ENCODE peak calls at places on chromosomes 1 and 21, in five cellular contexts. One of them, this sample, is unnamed.

GRCh38 chr1:117308406-117308916 is 58.8 kb upstream of the MAN1A2 start:
- DNase-seq in cardiac fibroblast: no peak
- DNase-seq in Caco-2: no peak
- DNase-seq in fibroblast of mammary gland: no peak
- DNase-seq in epithelial cell of esophagus: no peak
- DNase-seq in this sample: no peak

GRCh38 chr21:42997053-42997452 is 22.7 kb downstream of the PKNOX1 start:
- DNase-seq in cardiac fibroblast: peak; percentile 97
- DNase-seq in Caco-2: no peak
- DNase-seq in fibroblast of mammary gland: peak; percentile 98
- DNase-seq in epithelial cell of esophagus: peak; percentile 86
- DNase-seq in this sample: peak; percentile 94

GRCh38 chr1:243407284-243408018 is 151.6 kb downstream of the SDCCAG8 start:
- DNase-seq in cardiac fibroblast: peak; percentile 64
- DNase-seq in Caco-2: no peak
- DNase-seq in fibroblast of mammary gland: peak; percentile 50
- DNase-seq in epithelial cell of esophagus: peak; percentile 46
- DNase-seq in this sample: peak; percentile 60

GRCh38 chr1:90334137-90334536 is 339.2 kb downstream of the ZNF326 start:
- DNase-seq in cardiac fibroblast: no peak
- DNase-seq in Caco-2: no peak
- DNase-seq in fibroblast of mammary gland: no peak
- DNase-seq in epithelial cell of esophagus: no peak
- DNase-seq in this sample: no peak

GRCh38 chr1:98119793-98120192 is 199.0 kb upstream of the DPYD start:
- DNase-seq in cardiac fibroblast: peak; percentile 38
- DNase-seq in Caco-2: peak; percentile 19
- DNase-seq in fibroblast of mammary gland: peak; percentile 17
- DNase-seq in epithelial cell of esophagus: peak; percentile 66
- DNase-seq in this sample: peak; percentile 13

GRCh38 chr1:222736470-222736869 is 532 bp upstream of the FAM177B start:
- DNase-seq in cardiac fibroblast: no peak
- DNase-seq in Caco-2: no peak
- DNase-seq in fibroblast of mammary gland: no peak
- DNase-seq in epithelial cell of esophagus: no peak
- DNase-seq in this sample: no peak

GRCh38 chr21:20572582-20572981 is 425.6 kb upstream of the NCAM2 start:
- DNase-seq in cardiac fibroblast: no peak
- DNase-seq in Caco-2: no peak
- DNase-seq in fibroblast of mammary gland: no peak
- DNase-seq in epithelial cell of esophagus: no peak
- DNase-seq in this sample: no peak

GRCh38 chr1:31786366-31787060 is 22.4 kb upstream of the ADGRB2 start:
- DNase-seq in cardiac fibroblast: no peak
- DNase-seq in Caco-2: no peak
- DNase-seq in fibroblast of mammary gland: no peak
- DNase-seq in epithelial cell of esophagus: no peak
- DNase-seq in this sample: no peak

GRCh38 chr1:243968413-243968812 is 82.7 kb upstream of the ZBTB18 start:
- DNase-seq in cardiac fibroblast: peak; percentile 19
- DNase-seq in Caco-2: no peak
- DNase-seq in fibroblast of mammary gland: no peak
- DNase-seq in epithelial cell of esophagus: no peak
- DNase-seq in this sample: peak; percentile 36

GRCh38 chr1:14765773-14766172 is 167.3 kb downstream of the KAZN start:
- DNase-seq in cardiac fibroblast: no peak
- DNase-seq in Caco-2: no peak
- DNase-seq in fibroblast of mammary gland: no peak
- DNase-seq in epithelial cell of esophagus: peak; percentile 79
- DNase-seq in this sample: no peak

GRCh38 chr1:25737151-25737550 is 62.8 kb upstream of the SELENON start:
- DNase-seq in cardiac fibroblast: no peak
- DNase-seq in Caco-2: no peak
- DNase-seq in fibroblast of mammary gland: no peak
- DNase-seq in epithelial cell of esophagus: no peak
- DNase-seq in this sample: peak; percentile 4

GRCh38 chr1:59595774-59596173 is 219.0 kb upstream of the HOOK1 start:
- DNase-seq in cardiac fibroblast: peak; percentile 23
- DNase-seq in Caco-2: no peak
- DNase-seq in fibroblast of mammary gland: peak; percentile 50
- DNase-seq in epithelial cell of esophagus: peak; percentile 51
- DNase-seq in this sample: peak; percentile 83

GRCh38 chr21:43731891-43732711 is 13.2 kb downstream of the PDXK start:
- DNase-seq in cardiac fibroblast: no peak
- DNase-seq in Caco-2: no peak
- DNase-seq in fibroblast of mammary gland: peak; percentile 77
- DNase-seq in epithelial cell of esophagus: no peak
- DNase-seq in this sample: peak; percentile 83

GRCh38 chr1:29245876-29246275 is 9.6 kb downstream of the PTPRU start:
- DNase-seq in cardiac fibroblast: peak; percentile 49
- DNase-seq in Caco-2: no peak
- DNase-seq in fibroblast of mammary gland: peak; percentile 40
- DNase-seq in epithelial cell of esophagus: peak; percentile 65
- DNase-seq in this sample: peak; percentile 48

GRCh38 chr1:53735261-53735660 is 3.7 kb downstream of the GLIS1 start:
- DNase-seq in cardiac fibroblast: peak; percentile 40
- DNase-seq in Caco-2: no peak
- DNase-seq in fibroblast of mammary gland: no peak
- DNase-seq in epithelial cell of esophagus: no peak
- DNase-seq in this sample: no peak

GRCh38 chr1:106889504-106890027 is 166.9 kb upstream of the PRMT6 start:
- DNase-seq in cardiac fibroblast: no peak
- DNase-seq in Caco-2: no peak
- DNase-seq in fibroblast of mammary gland: no peak
- DNase-seq in epithelial cell of esophagus: no peak
- DNase-seq in this sample: no peak

GRCh38 chr1:162397039-162397448 is 14.9 kb downstream of the SH2D1B start:
- DNase-seq in cardiac fibroblast: peak; percentile 45
- DNase-seq in Caco-2: no peak
- DNase-seq in fibroblast of mammary gland: peak; percentile 89
- DNase-seq in epithelial cell of esophagus: no peak
- DNase-seq in this sample: no peak
- TF ChIP-seq CTCF in cardiac fibroblast: peak; percentile 9
- TF ChIP-seq CTCF in Caco-2: no peak
- TF ChIP-seq CTCF in fibroblast of mammary gland: peak; percentile 31
- TF ChIP-seq CTCF in epithelial cell of esophagus: no peak
- TF ChIP-seq CTCF in this sample: peak; percentile 6

DNA sequence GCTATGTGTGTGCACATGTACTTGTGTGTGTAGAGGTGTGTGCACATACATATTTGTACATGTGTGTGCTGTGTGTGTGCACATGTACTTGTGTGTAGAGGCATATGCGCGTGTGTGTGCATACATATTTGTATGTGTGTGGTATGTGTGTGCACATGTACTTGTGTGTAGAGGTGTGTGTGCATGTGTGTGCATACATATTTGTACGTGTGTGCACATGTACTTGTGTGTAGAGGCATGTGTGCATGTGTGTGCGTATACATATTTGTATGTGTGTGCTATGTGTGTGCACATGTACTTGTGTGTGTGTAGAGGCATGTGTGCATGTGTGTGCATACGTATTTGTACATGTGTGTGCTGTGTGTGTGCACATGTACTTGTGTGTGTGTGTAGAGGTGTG is 291.9 kb downstream of the AJAP1 start:
- DNase-seq in cardiac fibroblast: no peak
- DNase-seq in Caco-2: no peak
- DNase-seq in fibroblast of mammary gland: no peak
- DNase-seq in epithelial cell of esophagus: no peak
- DNase-seq in this sample: no peak
- H3K4me3 ChIP-seq in cardiac fibroblast: no peak overlapping the region
- H3K4me3 ChIP-seq in Caco-2: no peak overlapping the region
- H3K4me3 ChIP-seq in fibroblast of mammary gland: no peak overlapping the region
- H3K4me3 ChIP-seq in epithelial cell of esophagus: no peak overlapping the region
- H3K4me3 ChIP-seq in this sample: no peak overlapping the region

DNA sequence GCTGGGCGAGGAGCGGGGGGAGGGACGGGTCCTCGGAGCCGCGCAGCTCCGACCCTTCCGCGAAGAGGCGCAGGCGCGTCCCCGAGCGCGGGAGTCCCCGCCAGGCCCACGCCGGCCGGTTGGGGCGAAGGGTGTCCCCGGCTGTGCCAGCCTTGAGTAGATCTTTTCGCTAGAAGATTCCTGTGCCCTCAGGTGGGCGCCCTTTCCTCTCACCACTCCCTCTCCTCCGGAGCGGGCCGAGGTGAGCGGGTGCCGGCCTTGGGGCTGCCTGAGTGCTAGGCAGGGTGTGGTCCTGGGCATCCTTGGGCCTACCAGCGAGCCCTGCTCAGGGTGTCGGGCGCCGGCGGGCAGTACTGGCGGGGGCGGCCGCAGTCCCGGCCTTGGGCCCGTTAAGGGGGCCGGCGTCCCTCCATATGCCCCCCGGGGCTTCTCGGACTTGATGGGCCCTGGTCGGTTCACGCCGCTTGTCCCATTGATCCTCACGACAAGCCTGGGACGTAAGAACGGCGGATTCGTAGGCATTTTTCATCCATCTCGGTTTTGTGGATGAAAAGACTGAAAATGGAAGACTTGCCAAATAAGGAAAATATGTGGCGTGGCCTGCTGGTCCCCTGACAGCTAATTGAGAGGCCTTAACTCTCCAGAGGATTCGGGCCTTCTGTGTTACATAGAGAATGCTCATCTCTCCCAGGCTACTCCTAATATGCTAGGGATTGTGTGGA is 712 bp downstream of the DEGS1 start:
- DNase-seq in cardiac fibroblast: peak; percentile 78
- DNase-seq in Caco-2: peak; percentile 49
- DNase-seq in fibroblast of mammary gland: peak; percentile 69
- DNase-seq in epithelial cell of esophagus: peak; percentile 47
- DNase-seq in this sample: peak; percentile 83
- TF ChIP-seq CTCF in cardiac fibroblast: no peak
- TF ChIP-seq CTCF in Caco-2: no peak
- TF ChIP-seq CTCF in fibroblast of mammary gland: no peak
- TF ChIP-seq CTCF in epithelial cell of esophagus: no peak
- TF ChIP-seq CTCF in this sample: no peak

DNA sequence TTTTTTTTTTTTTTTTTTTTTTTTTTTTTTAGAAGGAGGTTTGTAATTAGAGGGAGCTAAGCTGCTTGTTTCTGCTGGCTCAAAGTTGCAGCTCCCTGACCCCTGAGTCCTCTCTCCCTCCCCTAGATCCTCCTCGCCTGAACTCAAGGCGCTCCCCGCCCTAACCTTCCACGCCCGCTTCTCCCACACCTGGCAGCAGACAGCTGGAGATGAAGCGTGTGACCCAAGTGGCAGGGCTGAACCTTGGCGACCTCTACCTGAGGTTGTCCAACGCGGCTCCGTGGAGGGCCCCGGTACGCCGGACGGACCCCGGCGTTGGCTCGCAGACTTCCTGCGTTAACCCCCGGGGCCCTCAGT is 795 bp downstream of the NGF start:
- DNase-seq in cardiac fibroblast: no peak
- DNase-seq in Caco-2: no peak
- DNase-seq in fibroblast of mammary gland: no peak
- DNase-seq in epithelial cell of esophagus: peak; percentile 7
- DNase-seq in this sample: no peak
- H3K4me3 ChIP-seq in cardiac fibroblast: peak overlapping the region; percentile 46
- H3K4me3 ChIP-seq in Caco-2: no peak overlapping the region
- H3K4me3 ChIP-seq in fibroblast of mammary gland: peak overlapping the region; percentile 76
- H3K4me3 ChIP-seq in epithelial cell of esophagus: peak overlapping the region; percentile 50
- H3K4me3 ChIP-seq in this sample: peak overlapping the region; percentile 98

DNA sequence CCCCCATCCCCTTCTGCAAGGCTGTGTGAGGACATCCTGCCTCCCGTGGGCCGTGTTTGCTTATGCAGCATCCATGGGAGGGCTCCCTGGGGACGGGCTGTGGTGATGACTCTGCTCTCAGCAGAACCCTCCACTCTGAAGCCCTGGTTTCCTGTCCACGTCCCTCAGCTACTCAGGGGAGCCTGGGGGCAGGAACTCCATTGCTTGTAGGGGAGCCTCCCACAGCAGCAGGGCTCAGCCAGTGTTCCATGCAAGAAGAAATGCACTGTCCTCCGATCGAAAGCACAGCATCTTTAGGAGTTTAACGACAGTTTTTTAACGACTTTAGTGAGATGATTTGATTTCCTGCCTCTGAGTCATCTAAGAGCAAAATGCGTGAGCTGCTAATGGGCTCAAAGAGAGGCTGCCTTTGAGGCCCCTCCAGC is 8.3 kb upstream of the KCNAB2 start:
- DNase-seq in cardiac fibroblast: peak; percentile 89
- DNase-seq in Caco-2: no peak
- DNase-seq in fibroblast of mammary gland: peak; percentile 80
- DNase-seq in epithelial cell of esophagus: no peak
- DNase-seq in this sample: peak; percentile 66
- TF ChIP-seq CTCF in cardiac fibroblast: no peak
- TF ChIP-seq CTCF in Caco-2: no peak
- TF ChIP-seq CTCF in fibroblast of mammary gland: no peak
- TF ChIP-seq CTCF in epithelial cell of esophagus: no peak
- TF ChIP-seq CTCF in this sample: no peak

GRCh38 chr21:16194851-16195251 is 465.1 kb downstream of the USP25 start:
- DNase-seq in cardiac fibroblast: peak; percentile 64
- DNase-seq in Caco-2: no peak
- DNase-seq in fibroblast of mammary gland: peak; percentile 49
- DNase-seq in epithelial cell of esophagus: peak; percentile 23
- DNase-seq in this sample: peak; percentile 17
- H3K4me3 ChIP-seq in cardiac fibroblast: peak overlapping the region; percentile 36
- H3K4me3 ChIP-seq in Caco-2: no peak overlapping the region
- H3K4me3 ChIP-seq in fibroblast of mammary gland: peak overlapping the region; percentile 65
- H3K4me3 ChIP-seq in epithelial cell of esophagus: peak overlapping the region; percentile 53
- H3K4me3 ChIP-seq in this sample: peak overlapping the region; percentile 59

GRCh38 chr21:38511198-38511597 is 12.9 kb upstream of the ERG start:
- DNase-seq in cardiac fibroblast: no peak
- DNase-seq in Caco-2: no peak
- DNase-seq in fibroblast of mammary gland: no peak
- DNase-seq in epithelial cell of esophagus: no peak
- DNase-seq in this sample: no peak

GRCh38 chr21:38506606-38507331 is 8.5 kb upstream of the ERG start:
- DNase-seq in cardiac fibroblast: no peak
- DNase-seq in Caco-2: no peak
- DNase-seq in fibroblast of mammary gland: no peak
- DNase-seq in epithelial cell of esophagus: no peak
- DNase-seq in this sample: no peak

GRCh38 chr21:38507374-38507942 is 9.2 kb upstream of the ERG start:
- DNase-seq in cardiac fibroblast: no peak
- DNase-seq in Caco-2: no peak
- DNase-seq in fibroblast of mammary gland: no peak
- DNase-seq in epithelial cell of esophagus: no peak
- DNase-seq in this sample: no peak

GRCh38 chr21:38505654-38506523 is 7.6 kb upstream of the ERG start:
- DNase-seq in cardiac fibroblast: peak; percentile 89
- DNase-seq in Caco-2: no peak
- DNase-seq in fibroblast of mammary gland: peak; percentile 73
- DNase-seq in epithelial cell of esophagus: peak; percentile 81
- DNase-seq in this sample: peak; percentile 74

DNA sequence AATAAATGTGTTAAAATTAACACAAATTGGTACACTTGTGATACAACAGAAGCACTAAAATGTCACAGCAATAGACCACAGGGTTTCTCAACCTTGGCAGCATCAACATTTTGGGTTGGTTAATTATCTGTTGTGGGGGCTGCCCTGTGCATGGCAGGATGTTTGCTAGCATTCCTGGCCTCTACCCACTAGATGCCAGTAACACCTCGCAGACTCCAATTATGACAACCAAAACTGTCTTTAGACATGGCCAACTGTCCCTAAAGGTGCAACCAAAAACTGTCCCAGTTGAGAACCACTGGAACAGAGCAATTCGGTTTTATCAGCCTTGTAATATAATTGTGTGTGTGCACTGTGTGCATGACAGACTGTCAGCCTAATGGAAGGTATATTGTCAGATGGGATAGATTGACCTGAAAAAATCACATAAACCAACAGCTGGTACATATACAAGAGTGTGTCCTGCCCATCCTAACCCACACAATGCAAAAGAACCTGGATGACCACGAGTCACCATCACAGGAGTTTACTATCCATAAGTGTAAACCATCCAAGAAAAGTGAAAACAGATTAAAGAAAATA is 13.5 kb upstream of the ERG start:
- DNase-seq in cardiac fibroblast: no peak
- DNase-seq in Caco-2: no peak
- DNase-seq in fibroblast of mammary gland: no peak
- DNase-seq in epithelial cell of esophagus: no peak
- DNase-seq in this sample: no peak
- TF ChIP-seq CTCF in cardiac fibroblast: no peak
- TF ChIP-seq CTCF in Caco-2: no peak
- TF ChIP-seq CTCF in fibroblast of mammary gland: no peak
- TF ChIP-seq CTCF in epithelial cell of esophagus: peak; percentile 15
- TF ChIP-seq CTCF in this sample: no peak

This sample was measured in AG10803.